ENCODE peak calls at places on chromosomes 12 and 14, in nine cellular contexts. G is pulmonary artery endothelial cell; F is NCI-H1417; E is T-cell; M is fibroblast of mammary gland; H is activated CD4-positive, alpha-beta T cell treated with anti-CD3 and anti-CD28 coated beads, Interleukin-2, amount 50 U/mL, for 1 hour; N is choroid plexus epithelial cell; A is Calu3; Y is Caki2. V is an unnamed sample.

GRCh38 chr14:23566782-23567185 is 807 bp downstream of the AP1G2 start:
- DNase-seq in G (no peak), F (no peak), E (no peak), M (no peak), H (no peak), N (peak), A (peak), Y (no peak), V (peak)

GRCh38 chr12:18467636-18468520 is 206.6 kb downstream of the PIK3C2G start:
- DNase-seq in G (no peak), F (no peak), E (no peak), M (no peak), H (no peak), N (no peak), A (no peak), Y (no peak), V (no peak)

GRCh38 chr12:9843416-9843815 is 16.1 kb downstream of the KLRF1 start:
- DNase-seq in G (no peak), F (no peak), E (no peak), M (peak), H (no peak), N (no peak), A (no peak), Y (no peak), V (no peak)

GRCh38 chr12:57619434-57620244 is 8.4 kb downstream of the ARHGEF25 start:
- DNase-seq in G (no peak), F (no peak), E (no peak), M (no peak), H (no peak), N (no peak), A (peak), Y (no peak), V (no peak)

GRCh38 chr14:35927727-35928126 is 101.6 kb downstream of the BRMS1L start:
- DNase-seq in G (no peak), F (no peak), E (no peak), M (peak), H (no peak), N (no peak), A (no peak), Y (no peak), V (no peak)

GRCh38 chr14:81819910-81820309 is 286.3 kb upstream of the SEL1L start:
- DNase-seq in G (no peak), F (no peak), E (no peak), M (no peak), H (no peak), N (no peak), A (no peak), Y (no peak), V (no peak)

GRCh38 chr12:65656904-65657351 is 167.4 kb upstream of the HMGA2 start:
- DNase-seq in G (peak), F (no peak), E (no peak), M (peak), H (no peak), N (peak), A (peak), Y (peak), V (peak)

GRCh38 chr12:14239935-14240872 is 125.3 kb upstream of the ATF7IP start:
- DNase-seq in G (no peak), F (no peak), E (no peak), M (no peak), H (no peak), N (no peak), A (peak), Y (no peak), V (no peak)

GRCh38 chr12:74539765-74540526 is 2.3 kb downstream of the ATXN7L3B start:
- DNase-seq in G (no peak), F (peak), E (no peak), M (no peak), H (no peak), N (peak), A (no peak), Y (peak), V (peak)

GRCh38 chr12:33825442-33825841 is 196.9 kb upstream of the ALG10 start:
- DNase-seq in G (no peak), F (no peak), E (no peak), M (no peak), H (no peak), N (peak), A (no peak), Y (no peak), V (no peak)

GRCh38 chr14:99803803-99804202 is 10.6 kb downstream of the EML1 start:
- DNase-seq in G (no peak), F (peak), E (no peak), M (no peak), H (no peak), N (no peak), A (no peak), Y (no peak), V (no peak)

GRCh38 chr14:49945448-49946319 is 52.8 kb downstream of the ARF6 start:
- DNase-seq in G (no peak), F (no peak), E (no peak), M (no peak), H (no peak), N (no peak), A (no peak), Y (no peak), V (no peak)

V was measured in fibroblast of the aortic adventitia.